ENCODE peak calls at places on chromosomes 3 and 15, in nine cellular contexts. I is D721Med; H is choroid plexus epithelial cell; B is fibroblast of mammary gland; Q is AG10803; O is activated T-helper 1 cell treated with anti-CD3 and anti-CD28 coated beads, Interleukin-2, amount 50 U/mL, for 16 hours; W is DMS 273 treated with DMSO at 0.1 percent for 48 hours; D is tibial artery; K is B cell. X is an unnamed sample.

GRCh38 chr3:44913868-44914468 is 39.6 kb downstream of the TGM4 start:
- DNase-seq in I (peak; percentile 58), H (peak; percentile 77), B (peak; percentile 80), Q (peak; percentile 67), O (peak; percentile 35), W (no peak), D (peak; percentile 32), K (peak; percentile 47), X (peak; percentile 19)

GRCh38 chr15:66221126-66221525 is 32.4 kb downstream of the MEGF11 start:
- DNase-seq in I (no peak), H (peak; percentile 7), B (no peak), Q (no peak), O (no peak), W (no peak), D (no peak), K (no peak), X (no peak)

GRCh38 chr3:103600844-103601243 is 1166.0 kb downstream of the ZPLD1 start:
- DNase-seq in I (no peak), H (no peak), B (no peak), Q (no peak), O (no peak), W (no peak), D (no peak), K (no peak), X (no peak)

GRCh38 chr15:32803631-32804030 is 85.8 kb downstream of the GREM1 start:
- DNase-seq in I (no peak), H (no peak), B (peak; percentile 51), Q (no peak), O (no peak), W (no peak), D (no peak), K (no peak), X (no peak)

GRCh38 chr3:142981901-142982773 is 18.7 kb upstream of the PAQR9 start:
- DNase-seq in I (no peak), H (no peak), B (no peak), Q (no peak), O (no peak), W (no peak), D (no peak), K (no peak), X (no peak)

GRCh38 chr3:42701371-42702065 is 1.1 kb downstream of the HHATL start:
- DNase-seq in I (no peak), H (peak; percentile 23), B (no peak), Q (peak; percentile 15), O (peak; percentile 23), W (no peak), D (peak; percentile 35), K (no peak), X (no peak)

GRCh38 chr3:191972714-191973398 is 511.9 kb downstream of the PYDC2 start:
- DNase-seq in I (no peak), H (no peak), B (no peak), Q (no peak), O (no peak), W (no peak), D (no peak), K (no peak), X (no peak)

GRCh38 chr3:27758083-27758482 is 36.0 kb upstream of the EOMES start:
- DNase-seq in I (no peak), H (peak; percentile 91), B (peak; percentile 92), Q (peak; percentile 75), O (no peak), W (no peak), D (peak; percentile 54), K (no peak), X (no peak)

GRCh38 chr15:88419830-88420229 is 47.4 kb downstream of the MRPL46 start:
- DNase-seq in I (no peak), H (no peak), B (peak; percentile 40), Q (peak; percentile 30), O (no peak), W (no peak), D (no peak), K (no peak), X (no peak)

GRCh38 chr3:4595709-4596108 is 102.6 kb downstream of the ITPR1 start:
- DNase-seq in I (no peak), H (no peak), B (no peak), Q (no peak), O (no peak), W (no peak), D (no peak), K (no peak), X (no peak)

GRCh38 chr3:56837196-56837955 is 35.6 kb upstream of the ARHGEF3 start:
- DNase-seq in I (no peak), H (no peak), B (no peak), Q (no peak), O (no peak), W (no peak), D (no peak), K (no peak), X (no peak)

GRCh38 chr3:38454179-38454883 is 641 bp downstream of the ACVR2B start:
- DNase-seq in I (no peak), H (peak; percentile 25), B (peak; percentile 3), Q (peak; percentile 25), O (peak; percentile 3), W (no peak), D (no peak), K (no peak), X (no peak)

GRCh38 chr15:27222479-27222878 is 251.5 kb downstream of the GABRG3 start:
- DNase-seq in I (no peak), H (no peak), B (peak; percentile 54), Q (peak; percentile 84), O (no peak), W (no peak), D (no peak), K (no peak), X (no peak)

GRCh38 chr3:129603561-129603942 is 2.9 kb downstream of the PLXND1 start:
- DNase-seq in I (no peak), H (no peak), B (no peak), Q (no peak), O (no peak), W (no peak), D (no peak), K (no peak), X (no peak)